ENCODE peak calls at places on chromosomes 1 and 21, in six cellular contexts. H is GM23248; Q is NCI-H524; A is pons; R is effector memory CD4-positive, alpha-beta T cell; O is lung. L is an unnamed sample.

GRCh38 chr21:27802816-27803475 is 836.1 kb upstream of the ADAMTS5 start:
- DNase-seq in H (peak), O (peak), Q (peak), R (no peak), A (peak), L (no peak)

GRCh38 chr1:244163861-244164562 is 112.9 kb downstream of the ZBTB18 start:
- DNase-seq in H (peak), O (no peak), A (no peak), R (no peak), Q (no peak), L (no peak)

GRCh38 chr1:172411791-172412338 is 8.6 kb upstream of the C1orf105 start:
- DNase-seq in R (no peak), H (no peak), A (no peak), Q (no peak), O (no peak), L (no peak)

GRCh38 chr1:198915327-198916231 is 276.7 kb downstream of the PTPRC start:
- DNase-seq in H (no peak), A (no peak), Q (no peak), R (no peak), O (no peak), L (no peak)

GRCh38 chr1:14500041-14500440 is 98.4 kb upstream of the KAZN start:
- DNase-seq in R (no peak), A (no peak), O (no peak), Q (no peak), H (no peak), L (no peak)

GRCh38 chr1:211830330-211831142 is at the start of gene LPGAT1:
- DNase-seq in H (peak), Q (peak), R (peak), A (peak), O (peak), L (no peak)

GRCh38 chr1:206490643-206491421 is 16.5 kb upstream of the RASSF5 start:
- DNase-seq in H (no peak), O (no peak), R (no peak), A (no peak), Q (no peak), L (no peak)

GRCh38 chr21:29315155-29315749 is 16.5 kb downstream of the BACH1 start:
- DNase-seq in A (no peak), H (no peak), R (no peak), Q (no peak), O (no peak), L (no peak)

GRCh38 chr1:16248603-16249534 is 11.9 kb upstream of the CPLANE2 start:
- DNase-seq in Q (peak), A (peak), O (peak), R (no peak), H (peak), L (peak)

GRCh38 chr21:14070049-14070893 is 140.5 kb downstream of the LIPI start:
- DNase-seq in H (no peak), A (no peak), O (no peak), R (no peak), Q (no peak), L (no peak)

GRCh38 chr21:15445327-15445726 is 284.5 kb upstream of the USP25 start:
- DNase-seq in A (peak), H (no peak), R (no peak), O (no peak), Q (no peak), L (no peak)

GRCh38 chr1:38360807-38361206 is 314.2 kb upstream of the POU3F1 start:
- DNase-seq in A (no peak), Q (no peak), O (no peak), H (no peak), R (no peak), L (no peak)

GRCh38 chr1:53621144-53621543 is 117.8 kb downstream of the GLIS1 start:
- DNase-seq in O (no peak), A (no peak), H (no peak), R (no peak), Q (no peak), L (no peak)

GRCh38 chr1:178575611-178576331 is 62.9 kb downstream of the TEX35 start:
- DNase-seq in Q (no peak), R (no peak), H (no peak), A (no peak), O (no peak), L (no peak)

GRCh38 chr1:46166521-46167462 is 8.1 kb upstream of the TSPAN1 start:
- DNase-seq in A (no peak), R (no peak), Q (no peak), H (peak), O (peak), L (no peak)

GRCh38 chr1:23801338-23801748 is 789 bp upstream of the GALE start:
- DNase-seq in A (no peak), H (peak), O (no peak), R (no peak), Q (no peak), L (no peak)

GRCh38 chr1:147243228-147243685 is 773 bp downstream of the CHD1L start:
- DNase-seq in A (no peak), R (no peak), O (no peak), H (peak), Q (peak), L (no peak)

GRCh38 chr21:41367598-41368360 is 6.0 kb downstream of the MX2 start:
- DNase-seq in A (peak), Q (no peak), R (no peak), O (no peak), H (no peak), L (no peak)

GRCh38 chr1:19124273-19124672 is 85.8 kb downstream of the UBR4 start:
- DNase-seq in A (no peak), Q (no peak), O (no peak), R (no peak), H (no peak), L (no peak)

GRCh38 chr1:167065481-167065880 is 24.7 kb downstream of the GPA33 start:
- DNase-seq in Q (no peak), H (no peak), O (no peak), A (no peak), R (no peak), L (no peak)

GRCh38 chr1:48794815-48795214 is 18.1 kb upstream of the BEND5 start:
- DNase-seq in R (no peak), A (no peak), H (peak), O (no peak), Q (no peak), L (no peak)

GRCh38 chr1:201229771-201230635 is 39.4 kb downstream of the IGFN1 start:
- DNase-seq in O (no peak), R (no peak), H (peak), Q (no peak), A (no peak), L (no peak)

GRCh38 chr1:119475866-119476439 is 31.1 kb upstream of the HSD3B1 start:
- DNase-seq in Q (peak), O (peak), R (no peak), A (peak), H (peak), L (no peak)

GRCh38 chr1:53799141-53799540 is 39.0 kb downstream of the NDC1 start:
- DNase-seq in Q (no peak), A (no peak), H (no peak), O (no peak), R (no peak), L (no peak)

GRCh38 chr1:22908880-22909426 is 63.7 kb downstream of the LACTBL1 start:
- DNase-seq in A (no peak), Q (no peak), H (no peak), R (no peak), O (no peak), L (no peak)

GRCh38 chr1:205077934-205078311 is 6.3 kb downstream of the TMEM81 start:
- DNase-seq in R (no peak), H (no peak), O (no peak), Q (no peak), A (no peak), L (no peak)

GRCh38 chr1:93047585-93047984 is 31.5 kb upstream of the MTF2 start:
- DNase-seq in A (no peak), H (no peak), O (no peak), Q (no peak), R (no peak), L (no peak)

GRCh38 chr1:23867542-23867952 is 543 bp downstream of the FUCA1 start:
- DNase-seq in A (no peak), H (no peak), Q (no peak), R (no peak), O (no peak), L (no peak)

GRCh38 chr21:25307489-25307888 is 299.8 kb downstream of the MRPL39 start:
- DNase-seq in R (no peak), Q (no peak), H (peak), A (no peak), O (no peak), L (no peak)

GRCh38 chr1:157367091-157367739 is 185.1 kb downstream of the FCRL5 start:
- DNase-seq in R (no peak), O (no peak), Q (no peak), H (no peak), A (no peak), L (no peak)

GRCh38 chr21:44065428-44065827 is 41.8 kb upstream of the PWP2 start:
- DNase-seq in H (no peak), A (no peak), O (no peak), Q (no peak), R (peak), L (no peak)